ENCODE peak calls at places on chromosomes 5 and 9, in ten cellular contexts. R, T, Q, O, Z, J, Y, S, H and U are unnamed samples.
A peak's percentile ranks its signal among the peaks of the same experiment; 100 is the strongest.

GRCh38 chr5:37308796-37309195 is 59.6 kb upstream of the CPLANE1 start:
- DNase-seq in J (no peak), S (no peak), Y (no peak), Z (no peak), O (no peak), R (no peak), H (no peak), T (no peak), Q (peak; percentile 12), U (peak; percentile 10)

GRCh38 chr9:4640027-4640426 is 22.1 kb upstream of the PLPP6 start:
- DNase-seq in H (no peak), Q (no peak), Y (no peak), O (no peak), T (peak; percentile 29), S (no peak), R (peak; percentile 27), Z (no peak), J (peak; percentile 14), U (no peak)

GRCh38 chr5:37495668-37496067 is 116.5 kb downstream of the WDR70 start:
- DNase-seq in H (no peak), Y (no peak), Q (peak; percentile 64), J (no peak), O (no peak), T (no peak), S (no peak), Z (peak; percentile 94), R (peak; percentile 64), U (peak; percentile 33)

GRCh38 chr9:13279284-13280162 is at the start of gene MPDZ:
- DNase-seq in Q (peak; percentile 56), Y (peak; percentile 81), R (peak; percentile 48), T (peak; percentile 86), S (peak; percentile 80), Z (peak; percentile 73), O (peak; percentile 73), J (peak; percentile 37), H (peak; percentile 53), U (no peak)

GRCh38 chr9:2872307-2872940 is 28.5 kb upstream of the PUM3 start:
- DNase-seq in T (peak; percentile 58), O (no peak), R (peak; percentile 43), H (no peak), J (no peak), Z (peak; percentile 24), S (no peak), Y (peak; percentile 14), Q (peak; percentile 28), U (no peak)

GRCh38 chr5:116660929-116661328 is 86.3 kb upstream of the SEMA6A start:
- DNase-seq in Y (no peak), O (no peak), H (no peak), Z (no peak), T (no peak), J (no peak), Q (no peak), S (no peak), R (no peak), U (no peak)

GRCh38 chr5:5309645-5310044 is 112.8 kb upstream of the ICE1 start:
- DNase-seq in T (no peak), J (no peak), R (peak; percentile 44), Q (no peak), S (no peak), O (no peak), Z (no peak), Y (no peak), H (no peak), U (no peak)

GRCh38 chr9:136321561-136321960 is 5.8 kb upstream of the GPSM1 start:
- DNase-seq in R (no peak), T (no peak), J (no peak), Z (no peak), Q (no peak), O (peak; percentile 4), Y (no peak), S (no peak), H (no peak), U (no peak)

GRCh38 chr5:72600401-72600981 is 93.3 kb upstream of the ZNF366 start:
- DNase-seq in Y (no peak), R (peak; percentile 96), Q (peak; percentile 96), J (peak; percentile 24), Z (peak; percentile 89), H (no peak), T (no peak), S (no peak), O (no peak), U (peak; percentile 93)

GRCh38 chr5:55360190-55360589 is 52.4 kb downstream of the MTREX start:
- DNase-seq in T (no peak), H (no peak), J (no peak), O (no peak), Y (no peak), R (peak; percentile 7), Q (peak; percentile 16), S (no peak), Z (peak; percentile 33), U (no peak)

GRCh38 chr5:55363861-55364260 is 56.1 kb downstream of the MTREX start:
- DNase-seq in T (no peak), R (no peak), Z (peak; percentile 73), H (no peak), S (no peak), Y (no peak), Q (no peak), O (no peak), J (no peak), U (no peak)

GRCh38 chr5:55370291-55370925 is 62.6 kb downstream of the MTREX start:
- DNase-seq in H (no peak), R (no peak), O (no peak), J (no peak), S (no peak), Y (no peak), Z (no peak), T (no peak), Q (no peak), U (no peak)

DNA sequence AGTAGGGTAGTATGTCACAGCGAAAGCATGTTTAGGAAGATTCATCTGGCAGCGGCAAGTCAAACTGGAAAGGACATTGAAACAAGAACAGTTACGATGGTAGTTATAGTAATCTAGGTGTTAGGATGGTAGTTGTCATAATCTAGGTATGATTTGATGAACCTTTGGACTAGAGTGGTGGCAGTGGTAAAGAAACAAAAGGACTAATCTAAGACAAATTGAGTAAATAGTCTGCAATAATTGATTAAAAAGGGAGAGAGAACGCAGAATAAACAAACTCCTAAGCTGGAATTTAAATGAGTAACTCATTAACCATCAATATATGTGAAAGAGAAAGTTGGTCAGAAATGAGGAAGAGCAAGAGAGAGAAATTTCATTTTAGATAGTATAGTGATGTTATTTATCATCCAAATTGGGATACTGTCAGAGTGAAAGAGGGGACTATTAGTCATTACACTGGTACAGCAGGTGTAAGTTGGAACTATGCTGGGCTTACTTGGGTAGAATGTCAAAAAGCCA is 56.8 kb downstream of the MTREX start:
- DNase-seq in Y (no peak), T (no peak), S (no peak), Z (no peak), J (no peak), O (no peak), H (no peak), Q (no peak), R (no peak), U (no peak)
- H3K4me3 ChIP-seq in Y (no peak overlapping the region), T (no peak overlapping the region), S (no peak overlapping the region), Z (no peak overlapping the region), J (no peak overlapping the region), O (no peak overlapping the region), H (no peak overlapping the region), Q (no peak overlapping the region), R (no peak overlapping the region), U (no peak overlapping the region)

GRCh38 chr5:95554647-95555548 is at the start of the genes ARSK and SKIC3:
- DNase-seq in R (peak; percentile 99), J (peak; percentile 95), S (peak; percentile 97), Q (peak; percentile 98), Y (peak; percentile 93), O (peak; percentile 91), Z (peak; percentile 99), H (peak; percentile 94), T (peak; percentile 98), U (peak; percentile 99)
- TF ChIP-seq CTCF in R (peak; percentile 36), J (peak; percentile 24), S (peak; percentile 43), Q (peak; percentile 51), Y (peak; percentile 22), O (no peak), Z (peak; percentile 34), H (peak; percentile 31), T (peak; percentile 46), U (peak; percentile 61)

DNA sequence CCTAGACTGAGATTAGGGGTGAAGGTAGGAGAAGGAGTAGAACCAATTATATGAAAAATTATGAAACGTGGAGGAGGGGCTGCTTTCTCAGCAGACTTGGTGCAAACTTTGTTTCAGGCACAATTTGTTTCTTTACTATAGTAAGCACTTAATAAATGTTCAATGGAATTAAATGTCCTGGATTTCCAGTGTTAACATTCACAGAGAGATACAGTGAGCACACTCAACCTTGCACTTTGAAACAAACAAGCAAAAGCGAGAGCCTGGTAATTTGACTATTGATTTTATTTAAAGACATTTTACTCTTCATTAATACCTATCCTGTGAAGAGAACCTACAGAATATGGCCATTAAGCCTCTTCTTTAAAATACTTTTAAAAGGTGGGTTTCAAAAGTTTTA is 933 bp downstream of the LECT2 start:
- DNase-seq in J (no peak), S (no peak), Y (no peak), T (no peak), Q (no peak), H (no peak), Z (no peak), R (no peak), O (no peak), U (no peak)
- H3K4me3 ChIP-seq in J (no peak overlapping the region), S (no peak overlapping the region), Y (no peak overlapping the region), T (no peak overlapping the region), Q (no peak overlapping the region), H (no peak overlapping the region), Z (no peak overlapping the region), R (no peak overlapping the region), O (no peak overlapping the region), U (no peak overlapping the region)

GRCh38 chr5:98750693-98751092 is 22.8 kb upstream of the RGMB start:
- DNase-seq in H (no peak), S (no peak), J (no peak), O (no peak), Z (no peak), T (peak; percentile 20), Q (no peak), R (peak; percentile 46), Y (no peak), U (no peak)
- TF ChIP-seq CTCF in H (no peak), S (no peak), J (peak; percentile 23), O (no peak), Z (no peak), T (peak; percentile 56), Q (no peak), R (peak; percentile 61), Y (no peak), U (peak; percentile 21)